ENCODE peak calls at places on chromosomes 5 and 9, in six cellular contexts. I, J, U, E, X and K are unnamed samples.

GRCh38 chr9:95373069-95373681 is 55.7 kb upstream of the FANCC start:
- DNase-seq in I (no peak), J (no peak), U (no peak), E (no peak), X (peak), K (no peak)

GRCh38 chr9:7117676-7118561 is 360.1 kb downstream of the KDM4C start:
- DNase-seq in I (no peak), J (no peak), U (no peak), E (no peak), X (no peak), K (no peak)

GRCh38 chr9:96150324-96151023 is 151.5 kb downstream of the HSD17B3 start:
- DNase-seq in I (no peak), J (no peak), U (no peak), E (peak), X (peak), K (peak)

GRCh38 chr9:121876658-121877271 is 216.3 kb downstream of the TTLL11 start:
- DNase-seq in I (no peak), J (no peak), U (no peak), E (no peak), X (no peak), K (no peak)

GRCh38 chr9:131734781-131735180 is 5.1 kb downstream of the RAPGEF1 start:
- DNase-seq in I (no peak), J (no peak), U (no peak), E (no peak), X (no peak), K (no peak)

GRCh38 chr5:67490543-67491321 is 294.1 kb upstream of the CD180 start:
- DNase-seq in I (no peak), J (no peak), U (no peak), E (no peak), X (no peak), K (no peak)

GRCh38 chr5:162107591-162107990 is 40.0 kb downstream of the GABRG2 start:
- DNase-seq in I (no peak), J (no peak), U (no peak), E (no peak), X (no peak), K (no peak)

GRCh38 chr9:97500263-97500662 is 1.2 kb upstream of the TMOD1 start:
- DNase-seq in I (no peak), J (no peak), U (no peak), E (no peak), X (no peak), K (no peak)

GRCh38 chr5:626850-627249 is 14.7 kb downstream of the CEP72 start:
- DNase-seq in I (no peak), J (no peak), U (no peak), E (no peak), X (peak), K (no peak)

GRCh38 chr5:153831976-153832375 is 206.7 kb downstream of the FAM114A2 start:
- DNase-seq in I (no peak), J (no peak), U (peak), E (no peak), X (peak), K (no peak)

GRCh38 chr9:1513105-1513504 is 462.9 kb downstream of the DMRT2 start:
- DNase-seq in I (no peak), J (no peak), U (no peak), E (no peak), X (no peak), K (no peak)

GRCh38 chr5:111641533-111642230 is 115.3 kb downstream of the NREP start:
- DNase-seq in I (no peak), J (no peak), U (no peak), E (no peak), X (no peak), K (no peak)

GRCh38 chr5:60382761-60383160 is 317.2 kb downstream of the DEPDC1B start:
- DNase-seq in I (no peak), J (no peak), U (peak), E (peak), X (peak), K (peak)

GRCh38 chr9:7137040-7137439 is 379.3 kb downstream of the KDM4C start:
- DNase-seq in I (no peak), J (no peak), U (no peak), E (no peak), X (no peak), K (no peak)